ENCODE peak calls at places on chromosomes 5 and 9, in ten cellular contexts. One of them, this sample, is unnamed.

GRCh38 chr9:68999393-69000105 is 14.4 kb downstream of the PRKACG start:
- DNase-seq in NCI-H2171 treated with DMSO at 0.1 percent for 48 hours: peak; percentile 64
- DNase-seq in neural progenitor cell: peak; percentile 82
- DNase-seq in posterior vena cava: no peak
- DNase-seq in AG08396: peak; percentile 77
- DNase-seq in sciatic nerve: peak; percentile 66
- DNase-seq in MM.1S: peak; percentile 82
- DNase-seq in left cardiac atrium: peak; percentile 60
- DNase-seq in NCI-H526 treated with DMSO at 0.1 percent for 48 hours: peak; percentile 54
- DNase-seq in activated T-helper 1 cell treated with anti-CD3 and anti-CD28 coated beads, Interleukin-12 subunit alpha, Interleukin-12 subunit beta, Interleukin-2, Interleukin-4 antibody, amounts not matched to agents 30 ng/mL and 10 ng/mL and 1 ng/mL, durations not matched to agents 14 hours and 24 hours and 36 hours: peak; percentile 58
- DNase-seq in this sample: peak; percentile 86

GRCh38 chr5:147098233-147098790 is 136.5 kb upstream of the STK32A start:
- DNase-seq in AG08396: peak; percentile 30
- DNase-seq in NCI-H2171 treated with DMSO at 0.1 percent for 48 hours: peak; percentile 71
- DNase-seq in sciatic nerve: no peak
- DNase-seq in activated T-helper 1 cell treated with anti-CD3 and anti-CD28 coated beads, Interleukin-12 subunit alpha, Interleukin-12 subunit beta, Interleukin-2, Interleukin-4 antibody, amounts not matched to agents 30 ng/mL and 10 ng/mL and 1 ng/mL, durations not matched to agents 14 hours and 24 hours and 36 hours: no peak
- DNase-seq in MM.1S: peak; percentile 49
- DNase-seq in neural progenitor cell: peak; percentile 81
- DNase-seq in left cardiac atrium: peak; percentile 34
- DNase-seq in NCI-H526 treated with DMSO at 0.1 percent for 48 hours: peak; percentile 6
- DNase-seq in posterior vena cava: no peak
- DNase-seq in this sample: peak; percentile 67

GRCh38 chr5:54329731-54330709 is 19.6 kb upstream of the ARL15 start:
- DNase-seq in MM.1S: no peak
- DNase-seq in neural progenitor cell: no peak
- DNase-seq in AG08396: peak; percentile 42
- DNase-seq in NCI-H526 treated with DMSO at 0.1 percent for 48 hours: no peak
- DNase-seq in NCI-H2171 treated with DMSO at 0.1 percent for 48 hours: peak; percentile 89
- DNase-seq in left cardiac atrium: no peak
- DNase-seq in posterior vena cava: no peak
- DNase-seq in activated T-helper 1 cell treated with anti-CD3 and anti-CD28 coated beads, Interleukin-12 subunit alpha, Interleukin-12 subunit beta, Interleukin-2, Interleukin-4 antibody, amounts not matched to agents 30 ng/mL and 10 ng/mL and 1 ng/mL, durations not matched to agents 14 hours and 24 hours and 36 hours: no peak
- DNase-seq in sciatic nerve: no peak
- DNase-seq in this sample: no peak

GRCh38 chr9:103364753-103365152 is 369.6 kb downstream of the CYLC2 start:
- DNase-seq in left cardiac atrium: no peak
- DNase-seq in AG08396: peak; percentile 2
- DNase-seq in sciatic nerve: no peak
- DNase-seq in MM.1S: no peak
- DNase-seq in posterior vena cava: no peak
- DNase-seq in NCI-H2171 treated with DMSO at 0.1 percent for 48 hours: no peak
- DNase-seq in activated T-helper 1 cell treated with anti-CD3 and anti-CD28 coated beads, Interleukin-12 subunit alpha, Interleukin-12 subunit beta, Interleukin-2, Interleukin-4 antibody, amounts not matched to agents 30 ng/mL and 10 ng/mL and 1 ng/mL, durations not matched to agents 14 hours and 24 hours and 36 hours: no peak
- DNase-seq in neural progenitor cell: no peak
- DNase-seq in NCI-H526 treated with DMSO at 0.1 percent for 48 hours: no peak
- DNase-seq in this sample: no peak

GRCh38 chr5:170219615-170220014 is 13.2 kb upstream of the C5orf58 start:
- DNase-seq in activated T-helper 1 cell treated with anti-CD3 and anti-CD28 coated beads, Interleukin-12 subunit alpha, Interleukin-12 subunit beta, Interleukin-2, Interleukin-4 antibody, amounts not matched to agents 30 ng/mL and 10 ng/mL and 1 ng/mL, durations not matched to agents 14 hours and 24 hours and 36 hours: no peak
- DNase-seq in MM.1S: no peak
- DNase-seq in NCI-H2171 treated with DMSO at 0.1 percent for 48 hours: no peak
- DNase-seq in neural progenitor cell: no peak
- DNase-seq in sciatic nerve: no peak
- DNase-seq in NCI-H526 treated with DMSO at 0.1 percent for 48 hours: no peak
- DNase-seq in left cardiac atrium: no peak
- DNase-seq in posterior vena cava: no peak
- DNase-seq in AG08396: no peak
- DNase-seq in this sample: no peak

GRCh38 chr5:132961887-132962286 is 1.5 kb downstream of the AFF4 start:
- DNase-seq in MM.1S: no peak
- DNase-seq in neural progenitor cell: no peak
- DNase-seq in posterior vena cava: no peak
- DNase-seq in AG08396: no peak
- DNase-seq in NCI-H526 treated with DMSO at 0.1 percent for 48 hours: no peak
- DNase-seq in NCI-H2171 treated with DMSO at 0.1 percent for 48 hours: no peak
- DNase-seq in sciatic nerve: no peak
- DNase-seq in left cardiac atrium: no peak
- DNase-seq in activated T-helper 1 cell treated with anti-CD3 and anti-CD28 coated beads, Interleukin-12 subunit alpha, Interleukin-12 subunit beta, Interleukin-2, Interleukin-4 antibody, amounts not matched to agents 30 ng/mL and 10 ng/mL and 1 ng/mL, durations not matched to agents 14 hours and 24 hours and 36 hours: no peak
- DNase-seq in this sample: no peak

GRCh38 chr9:115877852-115878450 is 275.6 kb upstream of the PAPPA start:
- DNase-seq in AG08396: no peak
- DNase-seq in NCI-H526 treated with DMSO at 0.1 percent for 48 hours: no peak
- DNase-seq in posterior vena cava: no peak
- DNase-seq in left cardiac atrium: no peak
- DNase-seq in neural progenitor cell: no peak
- DNase-seq in sciatic nerve: no peak
- DNase-seq in MM.1S: no peak
- DNase-seq in NCI-H2171 treated with DMSO at 0.1 percent for 48 hours: no peak
- DNase-seq in activated T-helper 1 cell treated with anti-CD3 and anti-CD28 coated beads, Interleukin-12 subunit alpha, Interleukin-12 subunit beta, Interleukin-2, Interleukin-4 antibody, amounts not matched to agents 30 ng/mL and 10 ng/mL and 1 ng/mL, durations not matched to agents 14 hours and 24 hours and 36 hours: no peak
- DNase-seq in this sample: no peak

GRCh38 chr5:158485604-158486081 is 614.1 kb downstream of the EBF1 start:
- DNase-seq in NCI-H2171 treated with DMSO at 0.1 percent for 48 hours: no peak
- DNase-seq in MM.1S: no peak
- DNase-seq in posterior vena cava: no peak
- DNase-seq in activated T-helper 1 cell treated with anti-CD3 and anti-CD28 coated beads, Interleukin-12 subunit alpha, Interleukin-12 subunit beta, Interleukin-2, Interleukin-4 antibody, amounts not matched to agents 30 ng/mL and 10 ng/mL and 1 ng/mL, durations not matched to agents 14 hours and 24 hours and 36 hours: no peak
- DNase-seq in AG08396: no peak
- DNase-seq in NCI-H526 treated with DMSO at 0.1 percent for 48 hours: no peak
- DNase-seq in neural progenitor cell: no peak
- DNase-seq in left cardiac atrium: peak; percentile 47
- DNase-seq in sciatic nerve: no peak
- DNase-seq in this sample: no peak

GRCh38 chr5:80934751-80935150 is 25.4 kb upstream of the RASGRF2 start:
- DNase-seq in MM.1S: no peak
- DNase-seq in NCI-H2171 treated with DMSO at 0.1 percent for 48 hours: no peak
- DNase-seq in NCI-H526 treated with DMSO at 0.1 percent for 48 hours: no peak
- DNase-seq in posterior vena cava: no peak
- DNase-seq in left cardiac atrium: no peak
- DNase-seq in activated T-helper 1 cell treated with anti-CD3 and anti-CD28 coated beads, Interleukin-12 subunit alpha, Interleukin-12 subunit beta, Interleukin-2, Interleukin-4 antibody, amounts not matched to agents 30 ng/mL and 10 ng/mL and 1 ng/mL, durations not matched to agents 14 hours and 24 hours and 36 hours: no peak
- DNase-seq in AG08396: no peak
- DNase-seq in neural progenitor cell: no peak
- DNase-seq in sciatic nerve: no peak
- DNase-seq in this sample: no peak

GRCh38 chr5:172820046-172820767 is 13.8 kb upstream of the ERGIC1 start:
- DNase-seq in posterior vena cava: no peak
- DNase-seq in left cardiac atrium: peak; percentile 70
- DNase-seq in sciatic nerve: peak; percentile 57
- DNase-seq in activated T-helper 1 cell treated with anti-CD3 and anti-CD28 coated beads, Interleukin-12 subunit alpha, Interleukin-12 subunit beta, Interleukin-2, Interleukin-4 antibody, amounts not matched to agents 30 ng/mL and 10 ng/mL and 1 ng/mL, durations not matched to agents 14 hours and 24 hours and 36 hours: no peak
- DNase-seq in NCI-H2171 treated with DMSO at 0.1 percent for 48 hours: no peak
- DNase-seq in NCI-H526 treated with DMSO at 0.1 percent for 48 hours: no peak
- DNase-seq in MM.1S: no peak
- DNase-seq in AG08396: no peak
- DNase-seq in neural progenitor cell: no peak
- DNase-seq in this sample: no peak

GRCh38 chr9:132242621-132243155 is 80.8 kb downstream of the NTNG2 start:
- DNase-seq in sciatic nerve: no peak
- DNase-seq in AG08396: no peak
- DNase-seq in left cardiac atrium: no peak
- DNase-seq in NCI-H2171 treated with DMSO at 0.1 percent for 48 hours: no peak
- DNase-seq in MM.1S: no peak
- DNase-seq in activated T-helper 1 cell treated with anti-CD3 and anti-CD28 coated beads, Interleukin-12 subunit alpha, Interleukin-12 subunit beta, Interleukin-2, Interleukin-4 antibody, amounts not matched to agents 30 ng/mL and 10 ng/mL and 1 ng/mL, durations not matched to agents 14 hours and 24 hours and 36 hours: no peak
- DNase-seq in neural progenitor cell: peak; percentile 54
- DNase-seq in posterior vena cava: no peak
- DNase-seq in NCI-H526 treated with DMSO at 0.1 percent for 48 hours: no peak
- DNase-seq in this sample: no peak

GRCh38 chr5:55546991-55547390 is 12.2 kb upstream of the PLPP1 start:
- DNase-seq in posterior vena cava: no peak
- DNase-seq in NCI-H526 treated with DMSO at 0.1 percent for 48 hours: peak; percentile 7
- DNase-seq in AG08396: no peak
- DNase-seq in activated T-helper 1 cell treated with anti-CD3 and anti-CD28 coated beads, Interleukin-12 subunit alpha, Interleukin-12 subunit beta, Interleukin-2, Interleukin-4 antibody, amounts not matched to agents 30 ng/mL and 10 ng/mL and 1 ng/mL, durations not matched to agents 14 hours and 24 hours and 36 hours: no peak
- DNase-seq in neural progenitor cell: no peak
- DNase-seq in MM.1S: peak; percentile 11
- DNase-seq in left cardiac atrium: no peak
- DNase-seq in sciatic nerve: no peak
- DNase-seq in NCI-H2171 treated with DMSO at 0.1 percent for 48 hours: no peak
- DNase-seq in this sample: no peak

GRCh38 chr9:16871358-16872151 is 1.1 kb upstream of the BNC2 start:
- DNase-seq in left cardiac atrium: peak; percentile 61
- DNase-seq in activated T-helper 1 cell treated with anti-CD3 and anti-CD28 coated beads, Interleukin-12 subunit alpha, Interleukin-12 subunit beta, Interleukin-2, Interleukin-4 antibody, amounts not matched to agents 30 ng/mL and 10 ng/mL and 1 ng/mL, durations not matched to agents 14 hours and 24 hours and 36 hours: no peak
- DNase-seq in posterior vena cava: peak; percentile 92
- DNase-seq in sciatic nerve: peak; percentile 81
- DNase-seq in neural progenitor cell: peak; percentile 67
- DNase-seq in MM.1S: peak; percentile 57
- DNase-seq in AG08396: peak; percentile 82
- DNase-seq in NCI-H526 treated with DMSO at 0.1 percent for 48 hours: no peak
- DNase-seq in NCI-H2171 treated with DMSO at 0.1 percent for 48 hours: peak; percentile 29
- DNase-seq in this sample: no peak

GRCh38 chr9:128175102-128175563 is 15.1 kb downstream of the BBLN start:
- DNase-seq in neural progenitor cell: no peak
- DNase-seq in NCI-H526 treated with DMSO at 0.1 percent for 48 hours: no peak
- DNase-seq in activated T-helper 1 cell treated with anti-CD3 and anti-CD28 coated beads, Interleukin-12 subunit alpha, Interleukin-12 subunit beta, Interleukin-2, Interleukin-4 antibody, amounts not matched to agents 30 ng/mL and 10 ng/mL and 1 ng/mL, durations not matched to agents 14 hours and 24 hours and 36 hours: no peak
- DNase-seq in sciatic nerve: no peak
- DNase-seq in AG08396: peak; percentile 61
- DNase-seq in posterior vena cava: no peak
- DNase-seq in MM.1S: no peak
- DNase-seq in left cardiac atrium: no peak
- DNase-seq in NCI-H2171 treated with DMSO at 0.1 percent for 48 hours: no peak
- DNase-seq in this sample: no peak

GRCh38 chr9:23538060-23538387 is 288.0 kb downstream of the ELAVL2 start:
- DNase-seq in AG08396: no peak
- DNase-seq in left cardiac atrium: no peak
- DNase-seq in posterior vena cava: no peak
- DNase-seq in MM.1S: no peak
- DNase-seq in sciatic nerve: no peak
- DNase-seq in NCI-H2171 treated with DMSO at 0.1 percent for 48 hours: no peak
- DNase-seq in NCI-H526 treated with DMSO at 0.1 percent for 48 hours: no peak
- DNase-seq in neural progenitor cell: peak; percentile 36
- DNase-seq in activated T-helper 1 cell treated with anti-CD3 and anti-CD28 coated beads, Interleukin-12 subunit alpha, Interleukin-12 subunit beta, Interleukin-2, Interleukin-4 antibody, amounts not matched to agents 30 ng/mL and 10 ng/mL and 1 ng/mL, durations not matched to agents 14 hours and 24 hours and 36 hours: no peak
- DNase-seq in this sample: no peak

GRCh38 chr9:137815256-137816255 is 62.0 kb upstream of the CACNA1B start:
- DNase-seq in left cardiac atrium: no peak
- DNase-seq in NCI-H526 treated with DMSO at 0.1 percent for 48 hours: no peak
- DNase-seq in AG08396: no peak
- DNase-seq in NCI-H2171 treated with DMSO at 0.1 percent for 48 hours: no peak
- DNase-seq in MM.1S: no peak
- DNase-seq in posterior vena cava: peak; percentile 60
- DNase-seq in neural progenitor cell: no peak
- DNase-seq in activated T-helper 1 cell treated with anti-CD3 and anti-CD28 coated beads, Interleukin-12 subunit alpha, Interleukin-12 subunit beta, Interleukin-2, Interleukin-4 antibody, amounts not matched to agents 30 ng/mL and 10 ng/mL and 1 ng/mL, durations not matched to agents 14 hours and 24 hours and 36 hours: no peak
- DNase-seq in sciatic nerve: no peak
- DNase-seq in this sample: no peak

GRCh38 chr9:93577045-93577939 is 908 bp downstream of the PHF2 start:
- DNase-seq in neural progenitor cell: peak; percentile 38
- DNase-seq in left cardiac atrium: no peak
- DNase-seq in NCI-H2171 treated with DMSO at 0.1 percent for 48 hours: no peak
- DNase-seq in activated T-helper 1 cell treated with anti-CD3 and anti-CD28 coated beads, Interleukin-12 subunit alpha, Interleukin-12 subunit beta, Interleukin-2, Interleukin-4 antibody, amounts not matched to agents 30 ng/mL and 10 ng/mL and 1 ng/mL, durations not matched to agents 14 hours and 24 hours and 36 hours: peak; percentile 28
- DNase-seq in sciatic nerve: no peak
- DNase-seq in posterior vena cava: peak; percentile 87
- DNase-seq in MM.1S: peak; percentile 32
- DNase-seq in AG08396: peak; percentile 53
- DNase-seq in NCI-H526 treated with DMSO at 0.1 percent for 48 hours: no peak
- DNase-seq in this sample: no peak

GRCh38 chr5:173341911-173342535 is 13.8 kb upstream of the STC2 start:
- DNase-seq in sciatic nerve: no peak
- DNase-seq in neural progenitor cell: no peak
- DNase-seq in AG08396: no peak
- DNase-seq in NCI-H2171 treated with DMSO at 0.1 percent for 48 hours: no peak
- DNase-seq in MM.1S: no peak
- DNase-seq in NCI-H526 treated with DMSO at 0.1 percent for 48 hours: no peak
- DNase-seq in activated T-helper 1 cell treated with anti-CD3 and anti-CD28 coated beads, Interleukin-12 subunit alpha, Interleukin-12 subunit beta, Interleukin-2, Interleukin-4 antibody, amounts not matched to agents 30 ng/mL and 10 ng/mL and 1 ng/mL, durations not matched to agents 14 hours and 24 hours and 36 hours: no peak
- DNase-seq in left cardiac atrium: no peak
- DNase-seq in posterior vena cava: no peak
- DNase-seq in this sample: no peak

GRCh38 chr5:120446896-120447295 is 17.2 kb upstream of the PRR16 start:
- DNase-seq in left cardiac atrium: no peak
- DNase-seq in neural progenitor cell: no peak
- DNase-seq in sciatic nerve: no peak
- DNase-seq in MM.1S: no peak
- DNase-seq in NCI-H2171 treated with DMSO at 0.1 percent for 48 hours: no peak
- DNase-seq in posterior vena cava: no peak
- DNase-seq in NCI-H526 treated with DMSO at 0.1 percent for 48 hours: no peak
- DNase-seq in AG08396: no peak
- DNase-seq in activated T-helper 1 cell treated with anti-CD3 and anti-CD28 coated beads, Interleukin-12 subunit alpha, Interleukin-12 subunit beta, Interleukin-2, Interleukin-4 antibody, amounts not matched to agents 30 ng/mL and 10 ng/mL and 1 ng/mL, durations not matched to agents 14 hours and 24 hours and 36 hours: no peak
- DNase-seq in this sample: no peak

GRCh38 chr9:114288233-114289051 is 34.5 kb upstream of the ORM1 start:
- DNase-seq in NCI-H2171 treated with DMSO at 0.1 percent for 48 hours: peak; percentile 92
- DNase-seq in NCI-H526 treated with DMSO at 0.1 percent for 48 hours: no peak
- DNase-seq in activated T-helper 1 cell treated with anti-CD3 and anti-CD28 coated beads, Interleukin-12 subunit alpha, Interleukin-12 subunit beta, Interleukin-2, Interleukin-4 antibody, amounts not matched to agents 30 ng/mL and 10 ng/mL and 1 ng/mL, durations not matched to agents 14 hours and 24 hours and 36 hours: no peak
- DNase-seq in posterior vena cava: peak; percentile 74
- DNase-seq in AG08396: no peak
- DNase-seq in left cardiac atrium: peak; percentile 9
- DNase-seq in MM.1S: no peak
- DNase-seq in sciatic nerve: peak; percentile 53
- DNase-seq in neural progenitor cell: peak; percentile 64
- DNase-seq in this sample: no peak

GRCh38 chr9:86983260-86984255 is 36.3 kb upstream of the GAS1 start:
- DNase-seq in posterior vena cava: peak; percentile 81
- DNase-seq in NCI-H2171 treated with DMSO at 0.1 percent for 48 hours: peak; percentile 65
- DNase-seq in left cardiac atrium: peak; percentile 50
- DNase-seq in MM.1S: no peak
- DNase-seq in sciatic nerve: no peak
- DNase-seq in NCI-H526 treated with DMSO at 0.1 percent for 48 hours: no peak
- DNase-seq in activated T-helper 1 cell treated with anti-CD3 and anti-CD28 coated beads, Interleukin-12 subunit alpha, Interleukin-12 subunit beta, Interleukin-2, Interleukin-4 antibody, amounts not matched to agents 30 ng/mL and 10 ng/mL and 1 ng/mL, durations not matched to agents 14 hours and 24 hours and 36 hours: no peak
- DNase-seq in AG08396: peak; percentile 21
- DNase-seq in neural progenitor cell: no peak
- DNase-seq in this sample: no peak

GRCh38 chr5:172553838-172554344 is 87.2 kb upstream of the NEURL1B start:
- DNase-seq in posterior vena cava: peak; percentile 58
- DNase-seq in AG08396: no peak
- DNase-seq in NCI-H526 treated with DMSO at 0.1 percent for 48 hours: peak; percentile 51
- DNase-seq in sciatic nerve: no peak
- DNase-seq in activated T-helper 1 cell treated with anti-CD3 and anti-CD28 coated beads, Interleukin-12 subunit alpha, Interleukin-12 subunit beta, Interleukin-2, Interleukin-4 antibody, amounts not matched to agents 30 ng/mL and 10 ng/mL and 1 ng/mL, durations not matched to agents 14 hours and 24 hours and 36 hours: no peak
- DNase-seq in left cardiac atrium: no peak
- DNase-seq in MM.1S: no peak
- DNase-seq in NCI-H2171 treated with DMSO at 0.1 percent for 48 hours: no peak
- DNase-seq in neural progenitor cell: no peak
- DNase-seq in this sample: no peak

GRCh38 chr5:98783051-98783649 is 9.7 kb downstream of the RGMB start:
- DNase-seq in left cardiac atrium: no peak
- DNase-seq in NCI-H526 treated with DMSO at 0.1 percent for 48 hours: no peak
- DNase-seq in neural progenitor cell: no peak
- DNase-seq in sciatic nerve: no peak
- DNase-seq in posterior vena cava: no peak
- DNase-seq in AG08396: no peak
- DNase-seq in NCI-H2171 treated with DMSO at 0.1 percent for 48 hours: no peak
- DNase-seq in MM.1S: no peak
- DNase-seq in activated T-helper 1 cell treated with anti-CD3 and anti-CD28 coated beads, Interleukin-12 subunit alpha, Interleukin-12 subunit beta, Interleukin-2, Interleukin-4 antibody, amounts not matched to agents 30 ng/mL and 10 ng/mL and 1 ng/mL, durations not matched to agents 14 hours and 24 hours and 36 hours: no peak
- DNase-seq in this sample: no peak

GRCh38 chr5:130845049-130845765 is 319.8 kb downstream of the HINT1 start:
- DNase-seq in MM.1S: no peak
- DNase-seq in AG08396: no peak
- DNase-seq in left cardiac atrium: no peak
- DNase-seq in activated T-helper 1 cell treated with anti-CD3 and anti-CD28 coated beads, Interleukin-12 subunit alpha, Interleukin-12 subunit beta, Interleukin-2, Interleukin-4 antibody, amounts not matched to agents 30 ng/mL and 10 ng/mL and 1 ng/mL, durations not matched to agents 14 hours and 24 hours and 36 hours: no peak
- DNase-seq in posterior vena cava: no peak
- DNase-seq in NCI-H2171 treated with DMSO at 0.1 percent for 48 hours: no peak
- DNase-seq in sciatic nerve: no peak
- DNase-seq in neural progenitor cell: no peak
- DNase-seq in NCI-H526 treated with DMSO at 0.1 percent for 48 hours: no peak
- DNase-seq in this sample: no peak

GRCh38 chr5:179868541-179868940 is 9.9 kb upstream of the MRNIP start:
- DNase-seq in NCI-H526 treated with DMSO at 0.1 percent for 48 hours: no peak
- DNase-seq in MM.1S: no peak
- DNase-seq in neural progenitor cell: no peak
- DNase-seq in AG08396: no peak
- DNase-seq in NCI-H2171 treated with DMSO at 0.1 percent for 48 hours: no peak
- DNase-seq in posterior vena cava: peak; percentile 57
- DNase-seq in activated T-helper 1 cell treated with anti-CD3 and anti-CD28 coated beads, Interleukin-12 subunit alpha, Interleukin-12 subunit beta, Interleukin-2, Interleukin-4 antibody, amounts not matched to agents 30 ng/mL and 10 ng/mL and 1 ng/mL, durations not matched to agents 14 hours and 24 hours and 36 hours: no peak
- DNase-seq in left cardiac atrium: no peak
- DNase-seq in sciatic nerve: no peak
- DNase-seq in this sample: no peak

GRCh38 chr5:159101689-159102088 is 2.0 kb upstream of the EBF1 start:
- DNase-seq in left cardiac atrium: no peak
- DNase-seq in NCI-H2171 treated with DMSO at 0.1 percent for 48 hours: no peak
- DNase-seq in neural progenitor cell: no peak
- DNase-seq in sciatic nerve: no peak
- DNase-seq in posterior vena cava: no peak
- DNase-seq in AG08396: no peak
- DNase-seq in MM.1S: no peak
- DNase-seq in NCI-H526 treated with DMSO at 0.1 percent for 48 hours: no peak
- DNase-seq in activated T-helper 1 cell treated with anti-CD3 and anti-CD28 coated beads, Interleukin-12 subunit alpha, Interleukin-12 subunit beta, Interleukin-2, Interleukin-4 antibody, amounts not matched to agents 30 ng/mL and 10 ng/mL and 1 ng/mL, durations not matched to agents 14 hours and 24 hours and 36 hours: no peak
- DNase-seq in this sample: no peak

GRCh38 chr5:88555658-88556057 is 287.0 kb upstream of the TMEM161B start:
- DNase-seq in MM.1S: peak; percentile 33
- DNase-seq in NCI-H526 treated with DMSO at 0.1 percent for 48 hours: peak; percentile 88
- DNase-seq in activated T-helper 1 cell treated with anti-CD3 and anti-CD28 coated beads, Interleukin-12 subunit alpha, Interleukin-12 subunit beta, Interleukin-2, Interleukin-4 antibody, amounts not matched to agents 30 ng/mL and 10 ng/mL and 1 ng/mL, durations not matched to agents 14 hours and 24 hours and 36 hours: no peak
- DNase-seq in posterior vena cava: no peak
- DNase-seq in sciatic nerve: no peak
- DNase-seq in left cardiac atrium: no peak
- DNase-seq in AG08396: no peak
- DNase-seq in neural progenitor cell: peak; percentile 73
- DNase-seq in NCI-H2171 treated with DMSO at 0.1 percent for 48 hours: peak; percentile 11
- DNase-seq in this sample: no peak

GRCh38 chr9:32926901-32927300 is 74.5 kb downstream of the APTX start:
- DNase-seq in MM.1S: no peak
- DNase-seq in NCI-H526 treated with DMSO at 0.1 percent for 48 hours: no peak
- DNase-seq in neural progenitor cell: no peak
- DNase-seq in posterior vena cava: no peak
- DNase-seq in sciatic nerve: no peak
- DNase-seq in AG08396: no peak
- DNase-seq in NCI-H2171 treated with DMSO at 0.1 percent for 48 hours: no peak
- DNase-seq in left cardiac atrium: peak; percentile 37
- DNase-seq in activated T-helper 1 cell treated with anti-CD3 and anti-CD28 coated beads, Interleukin-12 subunit alpha, Interleukin-12 subunit beta, Interleukin-2, Interleukin-4 antibody, amounts not matched to agents 30 ng/mL and 10 ng/mL and 1 ng/mL, durations not matched to agents 14 hours and 24 hours and 36 hours: no peak
- DNase-seq in this sample: no peak

This sample was measured in hippocampal formation.